ENCODE peak calls at places on chromosome 2, in four cellular contexts. One of them, this sample, is unnamed.

GRCh38 chr2:45578056-45578843 is 32.8 kb downstream of the SRBD1 start:
- DNase-seq in cardiac fibroblast: peak; percentile 80
- DNase-seq in activated T-cell treated with anti-CD3 and anti-CD28 coated beads for 1 hour: peak; percentile 11
- DNase-seq in hepatocyte: peak; percentile 20
- DNase-seq in this sample: no peak

GRCh38 chr2:64853894-64854293 is 135.3 kb upstream of the SLC1A4 start:
- DNase-seq in activated T-cell treated with anti-CD3 and anti-CD28 coated beads for 1 hour: no peak
- DNase-seq in cardiac fibroblast: no peak
- DNase-seq in hepatocyte: no peak
- DNase-seq in this sample: no peak

GRCh38 chr2:147844691-147845607 is at the start of gene ACVR2A:
- DNase-seq in hepatocyte: peak; percentile 58
- DNase-seq in activated T-cell treated with anti-CD3 and anti-CD28 coated beads for 1 hour: peak; percentile 14
- DNase-seq in cardiac fibroblast: peak; percentile 51
- DNase-seq in this sample: peak; percentile 40

GRCh38 chr2:224956706-224957105 is 85.6 kb downstream of the DOCK10 start:
- DNase-seq in cardiac fibroblast: no peak
- DNase-seq in hepatocyte: no peak
- DNase-seq in activated T-cell treated with anti-CD3 and anti-CD28 coated beads for 1 hour: no peak
- DNase-seq in this sample: no peak

GRCh38 chr2:176293334-176293733 is 24.1 kb downstream of the MTX2 start:
- DNase-seq in activated T-cell treated with anti-CD3 and anti-CD28 coated beads for 1 hour: no peak
- DNase-seq in cardiac fibroblast: no peak
- DNase-seq in hepatocyte: no peak
- DNase-seq in this sample: no peak

GRCh38 chr2:236008006-236008405 is 160.2 kb downstream of the GBX2 start:
- DNase-seq in hepatocyte: no peak
- DNase-seq in cardiac fibroblast: no peak
- DNase-seq in activated T-cell treated with anti-CD3 and anti-CD28 coated beads for 1 hour: no peak
- DNase-seq in this sample: no peak

GRCh38 chr2:196798980-196799379 is 503 bp downstream of the GTF3C3 start:
- DNase-seq in cardiac fibroblast: peak; percentile 23
- DNase-seq in activated T-cell treated with anti-CD3 and anti-CD28 coated beads for 1 hour: no peak
- DNase-seq in hepatocyte: no peak
- DNase-seq in this sample: no peak

GRCh38 chr2:126971481-126972271 is 73.0 kb downstream of the TEX51 start:
- DNase-seq in hepatocyte: peak; percentile 88
- DNase-seq in cardiac fibroblast: peak; percentile 76
- DNase-seq in activated T-cell treated with anti-CD3 and anti-CD28 coated beads for 1 hour: peak; percentile 51
- DNase-seq in this sample: peak; percentile 92

GRCh38 chr2:172250801-172251200 is 148.1 kb upstream of the DLX2 start:
- DNase-seq in cardiac fibroblast: no peak
- DNase-seq in hepatocyte: no peak
- DNase-seq in activated T-cell treated with anti-CD3 and anti-CD28 coated beads for 1 hour: no peak
- DNase-seq in this sample: peak; percentile 48

GRCh38 chr2:10124538-10125045 is 2.1 kb downstream of the RRM2 start:
- DNase-seq in activated T-cell treated with anti-CD3 and anti-CD28 coated beads for 1 hour: no peak
- DNase-seq in hepatocyte: peak; percentile 83
- DNase-seq in cardiac fibroblast: peak; percentile 89
- DNase-seq in this sample: peak; percentile 45

GRCh38 chr2:239523944-239524310 is 123.1 kb upstream of the HDAC4 start:
- DNase-seq in hepatocyte: peak; percentile 56
- DNase-seq in activated T-cell treated with anti-CD3 and anti-CD28 coated beads for 1 hour: no peak
- DNase-seq in cardiac fibroblast: no peak
- DNase-seq in this sample: no peak

GRCh38 chr2:1739961-1740713 is 4.2 kb downstream of the PXDN start:
- DNase-seq in hepatocyte: no peak
- DNase-seq in cardiac fibroblast: peak; percentile 49
- DNase-seq in activated T-cell treated with anti-CD3 and anti-CD28 coated beads for 1 hour: no peak
- DNase-seq in this sample: peak; percentile 12

GRCh38 chr2:141506116-141506515 is 624.7 kb downstream of the LRP1B start:
- DNase-seq in activated T-cell treated with anti-CD3 and anti-CD28 coated beads for 1 hour: no peak
- DNase-seq in cardiac fibroblast: no peak
- DNase-seq in hepatocyte: no peak
- DNase-seq in this sample: no peak

GRCh38 chr2:204842731-204843490 is 297.6 kb downstream of the PARD3B start:
- DNase-seq in cardiac fibroblast: peak; percentile 96
- DNase-seq in activated T-cell treated with anti-CD3 and anti-CD28 coated beads for 1 hour: no peak
- DNase-seq in hepatocyte: peak; percentile 64
- DNase-seq in this sample: peak; percentile 21

GRCh38 chr2:226705133-226705886 is 94.3 kb downstream of the IRS1 start:
- DNase-seq in hepatocyte: no peak
- DNase-seq in cardiac fibroblast: no peak
- DNase-seq in activated T-cell treated with anti-CD3 and anti-CD28 coated beads for 1 hour: no peak
- DNase-seq in this sample: no peak

GRCh38 chr2:39666489-39667141 is 898 bp downstream of the TMEM178A start:
- DNase-seq in activated T-cell treated with anti-CD3 and anti-CD28 coated beads for 1 hour: no peak
- DNase-seq in hepatocyte: no peak
- DNase-seq in cardiac fibroblast: peak; percentile 13
- DNase-seq in this sample: no peak

GRCh38 chr2:238202326-238203103 is 980 bp downstream of the ILKAP start:
- DNase-seq in hepatocyte: peak; percentile 17
- DNase-seq in cardiac fibroblast: peak; percentile 31
- DNase-seq in activated T-cell treated with anti-CD3 and anti-CD28 coated beads for 1 hour: peak; percentile 7
- DNase-seq in this sample: peak; percentile 75

GRCh38 chr2:240184198-240184590 is 43.7 kb upstream of the OTOS start:
- DNase-seq in hepatocyte: no peak
- DNase-seq in cardiac fibroblast: no peak
- DNase-seq in activated T-cell treated with anti-CD3 and anti-CD28 coated beads for 1 hour: no peak
- DNase-seq in this sample: no peak

GRCh38 chr2:201257381-201257940 is 2.9 kb upstream of the CASP8 start:
- DNase-seq in cardiac fibroblast: no peak
- DNase-seq in activated T-cell treated with anti-CD3 and anti-CD28 coated beads for 1 hour: no peak
- DNase-seq in hepatocyte: peak; percentile 46
- DNase-seq in this sample: no peak

GRCh38 chr2:160836755-160837154 is 323.5 kb upstream of the TANK start:
- DNase-seq in activated T-cell treated with anti-CD3 and anti-CD28 coated beads for 1 hour: no peak
- DNase-seq in cardiac fibroblast: peak; percentile 80
- DNase-seq in hepatocyte: peak; percentile 48
- DNase-seq in this sample: no peak

GRCh38 chr2:238379096-238379810 is 47.5 kb upstream of the ASB1 start:
- DNase-seq in hepatocyte: no peak
- DNase-seq in cardiac fibroblast: peak; percentile 67
- DNase-seq in activated T-cell treated with anti-CD3 and anti-CD28 coated beads for 1 hour: no peak
- DNase-seq in this sample: no peak

GRCh38 chr2:240972201-240972600 is 26.2 kb upstream of the SNED1 start:
- DNase-seq in cardiac fibroblast: no peak
- DNase-seq in hepatocyte: no peak
- DNase-seq in activated T-cell treated with anti-CD3 and anti-CD28 coated beads for 1 hour: no peak
- DNase-seq in this sample: no peak

GRCh38 chr2:158191076-158191566 is 89.4 kb downstream of the UPP2 start:
- DNase-seq in hepatocyte: no peak
- DNase-seq in activated T-cell treated with anti-CD3 and anti-CD28 coated beads for 1 hour: no peak
- DNase-seq in cardiac fibroblast: peak; percentile 3
- DNase-seq in this sample: no peak

GRCh38 chr2:172928754-172929153 is 146.9 kb upstream of the MAP3K20 start:
- DNase-seq in hepatocyte: peak; percentile 32
- DNase-seq in activated T-cell treated with anti-CD3 and anti-CD28 coated beads for 1 hour: no peak
- DNase-seq in cardiac fibroblast: peak; percentile 82
- DNase-seq in this sample: no peak

GRCh38 chr2:69902213-69902922 is 8.6 kb downstream of the SNRNP27 start:
- DNase-seq in hepatocyte: no peak
- DNase-seq in cardiac fibroblast: no peak
- DNase-seq in activated T-cell treated with anti-CD3 and anti-CD28 coated beads for 1 hour: peak; percentile 2
- DNase-seq in this sample: no peak

GRCh38 chr2:28960401-28960800 is 20.7 kb upstream of the TOGARAM2 start:
- DNase-seq in cardiac fibroblast: no peak
- DNase-seq in activated T-cell treated with anti-CD3 and anti-CD28 coated beads for 1 hour: no peak
- DNase-seq in hepatocyte: no peak
- DNase-seq in this sample: no peak

GRCh38 chr2:10490806-10491291 is 42.7 kb upstream of the ODC1 start:
- DNase-seq in activated T-cell treated with anti-CD3 and anti-CD28 coated beads for 1 hour: no peak
- DNase-seq in cardiac fibroblast: no peak
- DNase-seq in hepatocyte: peak; percentile 77
- DNase-seq in this sample: peak; percentile 71